ENCODE peak calls at places on chromosome 9, in ten cellular contexts. R, A, S, K, C, G, U, J, Q and I are unnamed samples.

GRCh38 chr9:80775515-80775914 is 913.8 kb downstream of the TLE1 start:
- DNase-seq in A (no peak), J (no peak), R (no peak), S (no peak), G (peak), Q (no peak), K (no peak), U (peak), C (no peak), I (peak)

GRCh38 chr9:3516667-3517330 is 9.0 kb downstream of the RFX3 start:
- DNase-seq in S (no peak), C (no peak), G (no peak), J (no peak), K (peak), U (no peak), A (peak), R (no peak), Q (no peak), I (no peak)

GRCh38 chr9:91423785-91424402 is at the start of gene NFIL3:
- DNase-seq in C (no peak), K (peak), A (peak), U (peak), G (peak), R (peak), J (peak), S (peak), Q (peak), I (peak)

GRCh38 chr9:124792976-124793594 is 16.2 kb downstream of the OLFML2A start:
- DNase-seq in G (peak), J (no peak), A (peak), K (peak), Q (peak), C (no peak), S (no peak), U (peak), R (no peak), I (peak)

GRCh38 chr9:86752727-86753126 is 194.6 kb downstream of the GAS1 start:
- DNase-seq in U (no peak), R (no peak), A (no peak), C (no peak), G (no peak), K (no peak), S (no peak), Q (no peak), J (no peak), I (no peak)

GRCh38 chr9:133953621-133953975 is 38.5 kb downstream of the VAV2 start:
- DNase-seq in K (no peak), U (no peak), G (no peak), C (no peak), Q (no peak), J (no peak), S (no peak), R (no peak), A (no peak), I (no peak)

GRCh38 chr9:79621916-79622575 is 50.3 kb downstream of the TLE4 start:
- DNase-seq in A (no peak), K (peak), G (peak), J (no peak), R (no peak), U (no peak), C (no peak), Q (no peak), S (no peak), I (no peak)

GRCh38 chr9:95463145-95464060 is 53.4 kb downstream of the PTCH1 start:
- DNase-seq in R (no peak), C (no peak), Q (no peak), K (no peak), J (no peak), A (no peak), G (no peak), U (no peak), S (no peak), I (no peak)

GRCh38 chr9:134321957-134322741 is 4.1 kb upstream of the RXRA start:
- DNase-seq in C (no peak), J (no peak), Q (peak), K (no peak), R (no peak), S (no peak), A (no peak), U (no peak), G (no peak), I (no peak)

GRCh38 chr9:32928145-32928763 is 73.2 kb downstream of the APTX start:
- DNase-seq in A (peak), K (peak), Q (no peak), R (no peak), S (no peak), C (no peak), G (peak), U (peak), J (no peak), I (peak)

GRCh38 chr9:25917593-25918426 is 239.6 kb upstream of the TUSC1 start:
- DNase-seq in C (no peak), K (peak), R (no peak), U (no peak), J (no peak), Q (no peak), S (no peak), G (no peak), A (peak), I (no peak)

GRCh38 chr9:109887079-109887478 is 107.1 kb downstream of the PALM2AKAP2 start:
- DNase-seq in C (no peak), J (no peak), R (peak), Q (no peak), S (no peak), U (peak), K (peak), A (peak), G (peak), I (peak)

GRCh38 chr9:120714846-120715231 is 569 bp upstream of the MEGF9 start:
- DNase-seq in J (no peak), S (no peak), U (no peak), G (no peak), Q (no peak), R (no peak), A (no peak), K (no peak), C (no peak), I (no peak)

GRCh38 chr9:100063185-100063584 is 35.6 kb downstream of the ERP44 start:
- DNase-seq in S (no peak), G (peak), K (no peak), U (peak), Q (no peak), A (no peak), J (no peak), C (no peak), R (no peak), I (no peak)

GRCh38 chr9:33884856-33885701 is 68.1 kb downstream of the UBE2R2 start:
- DNase-seq in A (peak), C (no peak), R (no peak), K (peak), G (peak), Q (peak), U (peak), S (no peak), J (no peak), I (no peak)

GRCh38 chr9:37390759-37391158 is 31.7 kb upstream of the GRHPR start:
- DNase-seq in R (peak), G (no peak), K (no peak), J (no peak), U (no peak), A (peak), S (peak), C (no peak), Q (peak), I (no peak)

GRCh38 chr9:34332370-34332964 is 3.1 kb downstream of the NUDT2 start:
- DNase-seq in C (no peak), Q (no peak), A (peak), U (peak), J (no peak), S (peak), R (peak), K (peak), G (peak), I (peak)

GRCh38 chr9:33942471-33943083 is 106.1 kb downstream of the UBAP2 start:
- DNase-seq in C (peak), R (no peak), J (no peak), K (peak), Q (no peak), S (peak), U (peak), G (peak), A (peak), I (peak)

GRCh38 chr9:21030389-21031035 is 928 bp downstream of the HACD4 start:
- DNase-seq in C (peak), K (peak), U (peak), R (peak), Q (no peak), G (peak), S (no peak), J (no peak), A (peak), I (peak)

GRCh38 chr9:37963936-37964739 is 60.2 kb upstream of the SLC25A51 start:
- DNase-seq in K (peak), C (peak), G (peak), Q (peak), J (peak), S (peak), A (peak), R (no peak), U (peak), I (peak)

DNA sequence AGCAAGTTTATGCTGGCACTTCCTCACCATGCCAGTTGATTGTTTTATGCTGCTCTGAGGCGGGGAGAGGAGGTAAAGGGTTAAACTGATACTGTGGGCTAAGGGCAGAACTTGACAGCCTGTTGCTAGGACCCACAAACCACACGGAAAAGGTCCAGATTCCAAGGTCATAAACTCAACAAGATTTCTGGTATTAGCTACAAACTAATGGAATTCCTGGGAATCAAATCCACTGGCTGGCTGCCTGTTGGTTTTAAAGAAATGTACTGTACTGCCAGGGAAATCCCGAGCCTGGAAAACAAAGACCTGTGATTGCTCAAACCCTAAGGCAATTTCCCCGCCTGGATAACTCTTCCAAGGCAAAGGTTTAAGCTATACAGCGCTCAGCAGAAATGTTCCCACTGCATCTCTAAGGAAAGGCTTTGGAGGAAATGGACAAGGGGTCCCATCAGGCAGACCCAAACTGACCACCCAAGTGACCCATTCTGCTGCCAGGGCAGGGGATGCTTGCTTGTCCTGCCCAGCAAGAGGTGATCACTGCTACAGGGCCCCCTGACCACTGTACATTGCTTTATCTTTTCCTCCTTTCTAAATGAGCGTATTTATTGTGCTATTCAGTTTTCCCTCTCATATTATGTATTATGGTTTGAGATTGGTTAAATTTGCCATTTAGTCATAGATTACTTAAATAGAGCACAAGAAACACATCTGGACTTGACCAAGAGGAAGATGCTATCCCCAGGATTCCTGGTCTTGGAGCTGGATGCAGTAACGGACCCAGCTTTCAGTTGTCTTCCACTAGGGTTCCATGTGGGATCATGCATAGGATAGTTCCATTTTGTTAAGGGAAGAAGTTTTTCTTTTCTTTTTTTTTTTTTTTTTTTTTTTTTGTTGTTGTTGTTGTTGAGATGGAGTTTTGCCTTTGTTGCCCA is 124.3 kb downstream of the SUSD1 start:
- DNase-seq in C (peak), U (peak), K (peak), R (no peak), S (peak), J (no peak), A (peak), Q (peak), G (peak), I (peak)
- H3K4me3 ChIP-seq in C (no peak), U (no peak), K (no peak), R (no peak), S (no peak), J (no peak), A (no peak), Q (no peak), G (no peak), I (no peak)

DNA sequence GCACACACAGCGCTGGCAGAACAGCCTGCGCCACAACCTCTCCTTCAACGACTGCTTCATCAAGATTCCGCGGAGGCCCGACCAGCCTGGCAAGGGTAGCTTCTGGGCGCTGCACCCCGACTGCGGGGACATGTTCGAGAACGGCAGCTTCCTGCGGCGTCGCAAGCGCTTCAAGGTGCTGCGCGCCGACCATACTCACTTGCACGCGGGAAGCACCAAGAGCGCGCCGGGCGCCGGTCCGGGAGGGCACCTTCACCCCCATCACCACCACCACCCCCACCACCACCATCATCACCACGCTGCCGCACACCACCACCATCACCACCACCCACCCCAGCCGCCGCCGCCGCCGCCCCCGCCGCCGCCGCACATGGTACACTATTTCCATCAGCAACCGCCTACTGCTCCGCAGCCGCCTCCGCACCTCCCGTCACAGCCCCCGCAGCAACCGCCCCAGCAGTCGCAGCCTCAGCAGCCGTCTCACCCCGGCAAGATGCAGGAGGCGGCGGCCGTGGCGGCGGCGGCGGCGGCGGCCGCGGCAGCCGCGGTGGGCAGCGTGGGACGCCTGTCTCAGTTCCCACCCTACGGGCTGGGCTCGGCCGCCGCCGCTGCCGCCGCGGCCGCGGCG is 469 bp downstream of the FOXB2 start:
- DNase-seq in S (no peak), Q (no peak), R (no peak), U (no peak), J (no peak), C (no peak), K (no peak), G (no peak), A (no peak), I (peak)
- H3K4me3 ChIP-seq in S (no peak), Q (no peak), R (no peak), U (no peak), J (no peak), C (no peak), K (no peak), G (no peak), A (no peak), I (no peak)

GRCh38 chr9:131270171-131271015 is 5.9 kb downstream of the FAM78A start:
- DNase-seq in G (peak), K (no peak), C (no peak), U (no peak), J (peak), A (no peak), S (no peak), Q (no peak), R (peak), I (no peak)

GRCh38 chr9:131271506-131271931 is 4.8 kb downstream of the FAM78A start:
- DNase-seq in R (no peak), Q (no peak), S (no peak), C (no peak), G (no peak), J (no peak), A (no peak), U (no peak), K (no peak), I (no peak)

GRCh38 chr9:131273791-131274673 is 2.3 kb downstream of the FAM78A start:
- DNase-seq in C (no peak), Q (no peak), R (peak), U (no peak), G (no peak), J (no peak), A (no peak), S (no peak), K (no peak), I (no peak)

GRCh38 chr9:131273146-131273545 is 3.2 kb downstream of the FAM78A start:
- DNase-seq in S (no peak), K (no peak), U (no peak), G (no peak), A (no peak), R (peak), Q (no peak), J (no peak), C (no peak), I (no peak)

DNA sequence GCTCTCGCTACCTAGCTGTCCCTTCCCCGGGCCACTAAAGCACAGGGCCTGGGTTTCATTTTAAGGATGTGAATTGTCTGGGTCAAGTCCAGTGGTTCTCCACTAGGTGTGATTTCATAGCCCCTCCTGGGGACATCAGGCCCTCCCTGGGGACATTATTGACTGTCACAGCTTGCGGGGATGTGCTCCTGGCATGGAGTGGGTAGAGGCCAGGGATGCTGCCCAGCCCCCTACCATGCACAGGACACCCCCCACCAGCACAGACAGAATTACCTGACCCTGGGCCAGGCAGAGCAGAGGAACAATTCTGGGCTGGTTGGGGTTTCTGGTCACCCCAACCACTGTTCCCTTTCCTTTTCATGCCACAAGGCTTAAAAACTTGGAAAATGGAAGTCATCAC is 4.1 kb downstream of the FAM78A start:
- DNase-seq in S (no peak), J (no peak), R (peak), K (no peak), C (no peak), A (no peak), G (no peak), U (no peak), Q (no peak), I (no peak)
- H3K4me3 ChIP-seq in S (no peak), J (no peak), R (peak), K (no peak), C (no peak), A (no peak), G (no peak), U (no peak), Q (no peak), I (no peak)

DNA sequence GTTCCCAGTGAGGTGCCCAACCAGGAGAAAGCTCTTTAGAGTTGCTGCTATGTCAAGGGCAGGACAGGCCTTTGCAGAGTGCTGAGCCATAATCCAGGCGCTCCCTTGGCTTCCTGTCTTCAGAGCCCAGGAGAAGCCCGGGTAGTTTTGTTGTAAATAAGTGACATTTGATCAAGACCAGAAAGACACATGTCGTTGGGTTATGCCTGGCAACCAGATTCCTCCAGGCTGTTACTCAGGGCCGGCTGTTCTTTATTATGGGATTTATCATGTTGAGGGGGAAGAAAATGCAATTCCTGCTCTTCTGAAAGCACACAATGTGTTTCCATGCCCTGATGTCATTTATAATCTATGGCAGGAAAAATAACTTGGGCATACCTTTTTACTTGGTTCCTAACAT is 39.3 kb upstream of the SEMA4D start:
- DNase-seq in S (no peak), Q (no peak), R (no peak), C (no peak), K (no peak), U (no peak), G (no peak), J (no peak), A (no peak), I (no peak)
- H3K4me3 ChIP-seq in S (no peak), Q (no peak), R (no peak), C (no peak), K (no peak), U (no peak), G (no peak), J (no peak), A (no peak), I (no peak)

GRCh38 chr9:69376651-69377050 is 51.6 kb downstream of the ENTREP1 start:
- DNase-seq in G (peak), A (peak), C (peak), J (no peak), R (no peak), U (peak), S (no peak), K (peak), Q (no peak), I (peak)
- H3K4me3 ChIP-seq in G (no peak), A (peak), C (no peak), J (no peak), R (no peak), U (no peak), S (no peak), K (no peak), Q (no peak), I (no peak)

GRCh38 chr9:70587143-70587710 is 172.8 kb upstream of the KLF9 start:
- DNase-seq in A (peak), U (peak), J (no peak), C (peak), S (no peak), K (peak), Q (no peak), G (peak), R (no peak), I (peak)

GRCh38 chr9:70588381-70588780 is 173.9 kb upstream of the KLF9 start:
- DNase-seq in C (no peak), R (no peak), G (no peak), A (no peak), K (no peak), Q (no peak), S (no peak), U (no peak), J (no peak), I (no peak)

GRCh38 chr9:70589571-70590263 is 175.3 kb upstream of the KLF9 start:
- DNase-seq in G (peak), Q (no peak), S (no peak), C (peak), R (no peak), U (peak), K (peak), J (no peak), A (peak), I (peak)

GRCh38 chr9:70588999-70589398 is 174.5 kb upstream of the KLF9 start:
- DNase-seq in S (no peak), A (no peak), Q (no peak), U (no peak), C (no peak), J (no peak), R (no peak), K (peak), G (no peak), I (no peak)

DNA sequence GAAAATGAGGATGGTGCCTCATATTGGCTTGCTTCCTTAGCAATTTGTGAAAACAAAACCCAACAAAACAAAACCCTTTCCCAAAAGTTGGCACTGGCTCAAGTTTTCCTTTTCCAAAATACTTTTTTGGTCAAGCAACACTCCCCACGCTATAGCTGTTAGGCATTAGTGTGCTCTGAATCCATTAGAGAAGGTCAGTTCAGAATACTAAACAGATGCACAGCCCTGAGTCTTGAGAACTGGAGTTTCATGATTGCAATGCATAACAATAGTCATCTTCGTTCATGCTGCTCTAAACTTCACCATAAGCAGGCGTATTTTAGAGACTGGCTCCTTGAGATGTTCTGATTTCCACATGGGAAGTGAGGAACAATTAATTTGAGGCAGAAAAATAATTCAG is 172.0 kb upstream of the KLF9 start:
- DNase-seq in J (no peak), R (no peak), C (no peak), U (no peak), S (no peak), K (peak), G (no peak), Q (no peak), A (peak), I (peak)
- H3K4me3 ChIP-seq in J (no peak), R (no peak), C (no peak), U (no peak), S (no peak), K (no peak), G (no peak), Q (no peak), A (no peak), I (no peak)